ENCODE peak calls at places on chromosomes 12 and 14, in seven cellular contexts. One of them, this sample, is unnamed.

GRCh38 chr12:111093428-111094142 is 173.2 kb upstream of the MYL2 start:
- DNase-seq in mammary epithelial cell: no peak
- DNase-seq in nucleus accumbens: no peak
- DNase-seq in effector memory CD8-positive, alpha-beta T cell: no peak
- DNase-seq in posterior cingulate gyrus: no peak
- DNase-seq in LHCN-M2: no peak
- DNase-seq in mucosa of descending colon: no peak
- DNase-seq in this sample: no peak

GRCh38 chr12:95571369-95571768 is 20.1 kb upstream of the USP44 start:
- DNase-seq in mucosa of descending colon: no peak
- DNase-seq in effector memory CD8-positive, alpha-beta T cell: no peak
- DNase-seq in posterior cingulate gyrus: no peak
- DNase-seq in mammary epithelial cell: no peak
- DNase-seq in LHCN-M2: no peak
- DNase-seq in nucleus accumbens: no peak
- DNase-seq in this sample: no peak

GRCh38 chr12:48681416-48681737 is 661 bp downstream of the KANSL2 start:
- DNase-seq in posterior cingulate gyrus: no peak
- DNase-seq in effector memory CD8-positive, alpha-beta T cell: no peak
- DNase-seq in nucleus accumbens: no peak
- DNase-seq in LHCN-M2: peak
- DNase-seq in mucosa of descending colon: no peak
- DNase-seq in mammary epithelial cell: no peak
- DNase-seq in this sample: no peak

GRCh38 chr12:56162468-56163290 is 4.5 kb downstream of the MYL6 start:
- DNase-seq in mammary epithelial cell: no peak
- DNase-seq in effector memory CD8-positive, alpha-beta T cell: no peak
- DNase-seq in nucleus accumbens: no peak
- DNase-seq in posterior cingulate gyrus: no peak
- DNase-seq in LHCN-M2: no peak
- DNase-seq in mucosa of descending colon: no peak
- DNase-seq in this sample: no peak

GRCh38 chr14:75372260-75372659 is 55.6 kb upstream of the JDP2 start:
- DNase-seq in mammary epithelial cell: no peak
- DNase-seq in posterior cingulate gyrus: peak
- DNase-seq in nucleus accumbens: peak
- DNase-seq in LHCN-M2: no peak
- DNase-seq in mucosa of descending colon: no peak
- DNase-seq in effector memory CD8-positive, alpha-beta T cell: no peak
- DNase-seq in this sample: peak

GRCh38 chr14:94051115-94051514 is 25.0 kb downstream of the OTUB2 start:
- DNase-seq in LHCN-M2: no peak
- DNase-seq in effector memory CD8-positive, alpha-beta T cell: no peak
- DNase-seq in nucleus accumbens: no peak
- DNase-seq in mucosa of descending colon: peak
- DNase-seq in posterior cingulate gyrus: peak
- DNase-seq in mammary epithelial cell: peak
- DNase-seq in this sample: no peak

GRCh38 chr14:59507063-59507751 is 22.9 kb downstream of the JKAMP start:
- DNase-seq in LHCN-M2: peak
- DNase-seq in mucosa of descending colon: peak
- DNase-seq in mammary epithelial cell: peak
- DNase-seq in nucleus accumbens: no peak
- DNase-seq in effector memory CD8-positive, alpha-beta T cell: peak
- DNase-seq in posterior cingulate gyrus: peak
- DNase-seq in this sample: peak

GRCh38 chr14:60651936-60652673 is 2.8 kb upstream of the SIX1 start:
- DNase-seq in posterior cingulate gyrus: no peak
- DNase-seq in effector memory CD8-positive, alpha-beta T cell: no peak
- DNase-seq in mucosa of descending colon: no peak
- DNase-seq in nucleus accumbens: no peak
- DNase-seq in mammary epithelial cell: no peak
- DNase-seq in LHCN-M2: peak
- DNase-seq in this sample: no peak

GRCh38 chr12:103444983-103445382 is 50.8 kb downstream of the C12orf42 start:
- DNase-seq in mucosa of descending colon: no peak
- DNase-seq in nucleus accumbens: no peak
- DNase-seq in LHCN-M2: no peak
- DNase-seq in effector memory CD8-positive, alpha-beta T cell: no peak
- DNase-seq in posterior cingulate gyrus: no peak
- DNase-seq in mammary epithelial cell: no peak
- DNase-seq in this sample: no peak

GRCh38 chr12:56198836-56199235 is 9.6 kb upstream of the SMARCC2 start:
- DNase-seq in mammary epithelial cell: no peak
- DNase-seq in mucosa of descending colon: no peak
- DNase-seq in effector memory CD8-positive, alpha-beta T cell: no peak
- DNase-seq in nucleus accumbens: no peak
- DNase-seq in posterior cingulate gyrus: no peak
- DNase-seq in LHCN-M2: no peak
- DNase-seq in this sample: no peak

GRCh38 chr12:50579757-50580267 is 75.0 kb downstream of the DIP2B start:
- DNase-seq in nucleus accumbens: no peak
- DNase-seq in mucosa of descending colon: no peak
- DNase-seq in LHCN-M2: peak
- DNase-seq in effector memory CD8-positive, alpha-beta T cell: no peak
- DNase-seq in posterior cingulate gyrus: no peak
- DNase-seq in mammary epithelial cell: peak
- DNase-seq in this sample: peak

GRCh38 chr12:65853489-65854157 is 29.3 kb downstream of the HMGA2 start:
- DNase-seq in effector memory CD8-positive, alpha-beta T cell: no peak
- DNase-seq in nucleus accumbens: no peak
- DNase-seq in posterior cingulate gyrus: no peak
- DNase-seq in mucosa of descending colon: no peak
- DNase-seq in mammary epithelial cell: no peak
- DNase-seq in LHCN-M2: no peak
- DNase-seq in this sample: no peak

This sample was measured in RPMI7951.